ENCODE peak calls at places on chromosomes 4 and X, in eight cellular contexts. One of them, this sample, is unnamed.

GRCh38 chr4:58843456-58843855 is 1733.3 kb upstream of the IGFBP7 start:
- DNase-seq in fibroblast of lung: no peak
- DNase-seq in retinal pigment epithelial cell: no peak
- DNase-seq in Calu3: no peak
- DNase-seq in GM10248: no peak
- DNase-seq in AG04450: no peak
- DNase-seq in neural crest cell: no peak
- DNase-seq in HFFc6: no peak
- DNase-seq in this sample: no peak

GRCh38 chr4:52173470-52174055 is 122.5 kb downstream of the SPATA18 start:
- DNase-seq in fibroblast of lung: peak; percentile 50
- DNase-seq in retinal pigment epithelial cell: peak; percentile 58
- DNase-seq in Calu3: no peak
- DNase-seq in GM10248: no peak
- DNase-seq in AG04450: no peak
- DNase-seq in neural crest cell: no peak
- DNase-seq in HFFc6: no peak
- DNase-seq in this sample: no peak

GRCh38 chr4:69066945-69067344 is 29.3 kb upstream of the UGT2B7 start:
- DNase-seq in fibroblast of lung: no peak
- DNase-seq in retinal pigment epithelial cell: no peak
- DNase-seq in Calu3: no peak
- DNase-seq in GM10248: no peak
- DNase-seq in AG04450: no peak
- DNase-seq in neural crest cell: no peak
- DNase-seq in HFFc6: no peak
- DNase-seq in this sample: no peak

GRCh38 chr4:109916003-109916399 is 3.3 kb downstream of the EGF start:
- DNase-seq in fibroblast of lung: no peak
- DNase-seq in retinal pigment epithelial cell: no peak
- DNase-seq in Calu3: no peak
- DNase-seq in GM10248: no peak
- DNase-seq in AG04450: no peak
- DNase-seq in neural crest cell: no peak
- DNase-seq in HFFc6: no peak
- DNase-seq in this sample: no peak

GRCh38 chr4:174252412-174252811 is 31.1 kb downstream of the FBXO8 start:
- DNase-seq in fibroblast of lung: no peak
- DNase-seq in retinal pigment epithelial cell: no peak
- DNase-seq in Calu3: no peak
- DNase-seq in GM10248: no peak
- DNase-seq in AG04450: no peak
- DNase-seq in neural crest cell: no peak
- DNase-seq in HFFc6: no peak
- DNase-seq in this sample: no peak

GRCh38 chr4:176339936-176340761 is 20.4 kb downstream of the SPCS3 start:
- DNase-seq in fibroblast of lung: no peak
- DNase-seq in retinal pigment epithelial cell: no peak
- DNase-seq in Calu3: no peak
- DNase-seq in GM10248: no peak
- DNase-seq in AG04450: no peak
- DNase-seq in neural crest cell: no peak
- DNase-seq in HFFc6: no peak
- DNase-seq in this sample: no peak

GRCh38 chr4:169254546-169254983 is 16.2 kb downstream of the SH3RF1 start:
- DNase-seq in fibroblast of lung: peak; percentile 91
- DNase-seq in retinal pigment epithelial cell: no peak
- DNase-seq in Calu3: no peak
- DNase-seq in GM10248: no peak
- DNase-seq in AG04450: peak; percentile 53
- DNase-seq in neural crest cell: no peak
- DNase-seq in HFFc6: peak; percentile 82
- DNase-seq in this sample: no peak

GRCh38 chrX:670596-670995 is 40.0 kb downstream of the SHOX start:
- DNase-seq in fibroblast of lung: no peak
- DNase-seq in retinal pigment epithelial cell: no peak
- DNase-seq in Calu3: no peak
- DNase-seq in GM10248: no peak
- DNase-seq in AG04450: no peak
- DNase-seq in neural crest cell: no peak
- DNase-seq in HFFc6: no peak
- DNase-seq in this sample: no peak

GRCh38 chr4:43331226-43332078 is 438.9 kb downstream of the GRXCR1 start:
- DNase-seq in fibroblast of lung: peak; percentile 68
- DNase-seq in retinal pigment epithelial cell: no peak
- DNase-seq in Calu3: no peak
- DNase-seq in GM10248: no peak
- DNase-seq in AG04450: no peak
- DNase-seq in neural crest cell: no peak
- DNase-seq in HFFc6: no peak
- DNase-seq in this sample: no peak

GRCh38 chr4:83361416-83362196 is 27.0 kb upstream of the HPSE start:
- DNase-seq in fibroblast of lung: no peak
- DNase-seq in retinal pigment epithelial cell: no peak
- DNase-seq in Calu3: no peak
- DNase-seq in GM10248: no peak
- DNase-seq in AG04450: no peak
- DNase-seq in neural crest cell: no peak
- DNase-seq in HFFc6: no peak
- DNase-seq in this sample: no peak

GRCh38 chr4:3304831-3305609 is 12.2 kb downstream of the RGS12 start:
- DNase-seq in fibroblast of lung: peak; percentile 43
- DNase-seq in retinal pigment epithelial cell: no peak
- DNase-seq in Calu3: no peak
- DNase-seq in GM10248: no peak
- DNase-seq in AG04450: no peak
- DNase-seq in neural crest cell: no peak
- DNase-seq in HFFc6: no peak
- DNase-seq in this sample: no peak

DNA sequence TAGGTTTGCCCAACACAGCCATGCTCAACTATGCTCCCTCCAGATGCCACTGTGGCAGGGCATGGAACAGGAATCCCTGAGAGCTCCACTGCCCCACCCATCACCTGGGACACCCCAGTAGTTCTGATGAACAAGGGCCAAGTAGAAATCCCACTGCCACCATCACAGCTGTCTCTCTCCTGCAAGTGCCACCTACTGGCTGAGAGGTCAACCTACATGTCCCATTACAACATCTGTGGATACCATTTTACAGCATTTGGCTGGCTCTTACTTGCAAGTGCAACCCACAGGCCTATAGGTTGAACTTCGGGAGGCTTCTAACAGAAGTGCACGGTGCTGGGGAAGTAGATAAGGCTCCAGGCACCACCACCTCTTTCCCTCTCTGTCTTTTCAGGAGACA is 142.5 kb downstream of the CXXC4 start:
- DNase-seq in fibroblast of lung: no peak
- DNase-seq in retinal pigment epithelial cell: no peak
- DNase-seq in Calu3: no peak
- DNase-seq in GM10248: no peak
- DNase-seq in AG04450: no peak
- DNase-seq in neural crest cell: no peak
- DNase-seq in HFFc6: no peak
- DNase-seq in this sample: no peak
- TF ChIP-seq CTCF in fibroblast of lung: no peak
- TF ChIP-seq CTCF in retinal pigment epithelial cell: no peak
- TF ChIP-seq CTCF in Calu3: no peak
- TF ChIP-seq CTCF in GM10248: no peak
- TF ChIP-seq CTCF in AG04450: no peak
- TF ChIP-seq CTCF in neural crest cell: peak; percentile 18
- TF ChIP-seq CTCF in HFFc6: no peak
- TF ChIP-seq CTCF in this sample: no peak

DNA sequence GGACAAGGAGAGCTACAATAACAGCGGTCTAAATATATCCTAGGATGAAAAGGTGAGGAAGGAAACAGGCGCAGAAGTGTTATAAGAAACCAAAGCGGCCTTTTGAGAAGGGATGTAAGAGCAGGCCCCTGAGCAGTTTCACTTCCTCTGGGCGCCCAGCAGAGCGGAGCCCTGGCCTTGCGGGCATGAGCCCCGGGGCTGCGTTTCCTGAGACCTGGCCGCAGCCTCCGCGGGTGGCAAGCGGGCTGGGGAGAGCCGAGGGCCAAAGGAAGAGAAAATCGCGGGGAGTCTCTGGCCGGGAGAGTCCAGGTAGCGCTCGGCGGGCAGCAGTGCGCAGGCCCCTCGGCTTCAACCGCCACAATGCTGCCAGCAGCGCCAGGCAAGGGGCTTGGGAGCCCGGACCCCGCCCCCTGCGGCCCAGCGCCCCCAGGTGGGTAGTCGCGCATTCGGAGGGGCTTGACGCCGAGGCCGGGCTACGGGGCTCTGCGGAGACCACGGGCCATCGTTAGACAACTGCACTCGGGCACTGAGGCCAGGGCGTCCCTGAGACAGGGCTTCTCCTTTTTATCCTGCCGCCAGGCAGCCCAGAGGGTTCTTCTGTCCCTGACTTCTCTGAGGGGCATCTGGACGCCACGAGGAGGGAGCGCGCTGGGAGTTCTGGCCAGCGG is at the start of gene BANK1:
- DNase-seq in fibroblast of lung: peak; percentile 29
- DNase-seq in retinal pigment epithelial cell: no peak
- DNase-seq in Calu3: peak; percentile 67
- DNase-seq in GM10248: peak; percentile 85
- DNase-seq in AG04450: no peak
- DNase-seq in neural crest cell: peak; percentile 67
- DNase-seq in HFFc6: no peak
- DNase-seq in this sample: no peak
- TF ChIP-seq CTCF in fibroblast of lung: peak; percentile 11
- TF ChIP-seq CTCF in retinal pigment epithelial cell: peak; percentile 40
- TF ChIP-seq CTCF in Calu3: peak; percentile 30
- TF ChIP-seq CTCF in GM10248: peak; percentile 21
- TF ChIP-seq CTCF in AG04450: peak; percentile 20
- TF ChIP-seq CTCF in neural crest cell: peak; percentile 52
- TF ChIP-seq CTCF in HFFc6: peak; percentile 18
- TF ChIP-seq CTCF in this sample: no peak

DNA sequence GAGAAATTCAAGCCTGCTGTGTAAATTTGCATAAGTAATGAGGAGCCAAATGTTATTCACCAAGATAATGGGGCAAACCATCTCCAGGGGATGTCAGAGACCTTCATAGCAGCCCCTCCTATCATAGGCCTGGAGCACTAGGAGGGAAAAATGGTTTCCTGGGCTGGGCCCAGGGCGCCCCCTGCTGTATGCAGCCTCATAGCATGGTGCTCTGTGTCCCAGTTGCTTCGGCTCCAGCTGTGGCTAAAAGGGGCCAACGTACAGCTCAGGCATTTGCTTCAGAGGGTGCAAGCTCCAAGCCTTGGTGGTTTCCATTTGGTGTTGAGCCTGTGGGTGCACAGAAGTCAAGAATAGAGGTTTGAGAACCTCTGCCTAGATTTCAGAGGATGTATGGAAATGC is 859.3 kb downstream of the RPA4 start:
- DNase-seq in fibroblast of lung: no peak
- DNase-seq in retinal pigment epithelial cell: no peak
- DNase-seq in Calu3: no peak
- DNase-seq in GM10248: no peak
- DNase-seq in AG04450: no peak
- DNase-seq in neural crest cell: no peak
- DNase-seq in HFFc6: no peak
- DNase-seq in this sample: no peak
- TF ChIP-seq CTCF in fibroblast of lung: no peak
- TF ChIP-seq CTCF in retinal pigment epithelial cell: no peak
- TF ChIP-seq CTCF in Calu3: no peak
- TF ChIP-seq CTCF in GM10248: peak; percentile 20
- TF ChIP-seq CTCF in AG04450: no peak
- TF ChIP-seq CTCF in neural crest cell: peak; percentile 13
- TF ChIP-seq CTCF in HFFc6: peak; percentile 14
- TF ChIP-seq CTCF in this sample: peak; percentile 10

DNA sequence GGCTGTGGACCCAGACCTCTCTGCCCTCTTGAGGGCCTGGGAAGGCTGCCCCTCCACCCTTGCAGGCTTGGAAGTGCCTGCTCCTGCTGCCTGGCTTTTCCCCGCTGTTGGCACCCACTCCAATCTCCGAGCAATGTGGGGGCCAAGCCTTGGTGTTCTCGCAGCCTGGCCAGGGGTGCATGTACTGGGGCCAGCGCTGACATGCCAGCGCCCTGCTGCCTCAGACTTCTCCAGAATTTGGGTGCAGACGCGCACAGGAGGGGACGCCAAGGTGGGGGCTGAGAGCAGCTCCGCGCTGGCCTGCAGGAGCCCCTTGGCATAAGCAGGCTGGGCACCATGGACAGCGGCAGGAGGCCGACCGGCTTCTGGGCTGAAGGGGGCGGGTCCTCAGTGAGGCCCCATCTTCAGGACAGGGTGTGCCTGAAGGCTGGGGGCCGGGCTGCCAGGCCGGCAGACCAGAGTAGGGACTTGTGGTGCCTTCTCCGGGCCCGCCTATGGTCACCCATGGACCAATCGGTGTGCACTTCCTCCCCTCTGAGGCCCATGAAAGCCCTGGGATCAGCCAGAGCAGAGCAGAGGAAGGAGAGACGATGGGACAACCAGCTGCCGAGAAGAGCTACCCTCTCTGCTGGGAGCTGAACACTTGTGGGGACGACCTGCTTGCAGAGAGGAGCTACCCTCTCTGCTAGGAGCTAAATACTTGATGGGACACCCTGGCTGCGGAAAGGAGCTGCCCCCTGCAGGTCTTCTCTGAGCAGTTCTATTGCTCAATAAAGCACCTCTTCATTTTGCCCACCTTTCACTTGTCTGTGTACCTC is 118.3 kb downstream of the DNAAF6 start:
- DNase-seq in fibroblast of lung: peak; percentile 24
- DNase-seq in retinal pigment epithelial cell: peak; percentile 4
- DNase-seq in Calu3: peak; percentile 18
- DNase-seq in GM10248: no peak
- DNase-seq in AG04450: no peak
- DNase-seq in neural crest cell: peak; percentile 53
- DNase-seq in HFFc6: no peak
- DNase-seq in this sample: no peak
- TF ChIP-seq CTCF in fibroblast of lung: peak; percentile 14
- TF ChIP-seq CTCF in retinal pigment epithelial cell: peak; percentile 29
- TF ChIP-seq CTCF in Calu3: peak; percentile 13
- TF ChIP-seq CTCF in GM10248: no peak
- TF ChIP-seq CTCF in AG04450: no peak
- TF ChIP-seq CTCF in neural crest cell: peak; percentile 44
- TF ChIP-seq CTCF in HFFc6: peak; percentile 33
- TF ChIP-seq CTCF in this sample: no peak

DNA sequence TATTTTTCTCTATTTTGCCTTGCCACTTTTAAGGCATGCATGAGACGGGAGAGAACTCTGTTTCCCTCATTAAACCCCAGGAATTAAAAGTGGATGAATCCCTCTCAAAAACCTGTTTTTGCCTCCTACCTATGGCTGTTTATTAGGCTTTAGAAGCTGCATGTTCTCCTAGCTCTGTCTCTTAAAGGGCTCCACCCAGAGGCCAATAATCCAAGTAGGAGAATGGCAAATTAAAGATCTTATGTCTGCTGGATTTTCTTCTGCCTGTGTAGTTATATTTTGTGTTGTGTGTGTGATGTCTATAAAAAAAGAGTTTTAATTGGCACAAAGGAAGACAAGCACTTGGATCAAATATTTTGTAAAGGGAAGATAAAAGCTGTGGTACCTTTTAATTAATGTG is 32.4 kb downstream of the MAGEC1 start:
- DNase-seq in fibroblast of lung: peak; percentile 25
- DNase-seq in retinal pigment epithelial cell: no peak
- DNase-seq in Calu3: no peak
- DNase-seq in GM10248: no peak
- DNase-seq in AG04450: no peak
- DNase-seq in neural crest cell: no peak
- DNase-seq in HFFc6: peak; percentile 3
- DNase-seq in this sample: no peak
- TF ChIP-seq CTCF in fibroblast of lung: peak; percentile 40
- TF ChIP-seq CTCF in retinal pigment epithelial cell: no peak
- TF ChIP-seq CTCF in Calu3: no peak
- TF ChIP-seq CTCF in GM10248: no peak
- TF ChIP-seq CTCF in AG04450: no peak
- TF ChIP-seq CTCF in neural crest cell: peak; percentile 28
- TF ChIP-seq CTCF in HFFc6: peak; percentile 33
- TF ChIP-seq CTCF in this sample: no peak

This sample was measured in AG09319.